ENCODE peak calls at places on chromosomes 1 and 21, in eight cellular contexts. U is ovary, C is heart left ventricle, Y is lower lobe of right lung, Z is spleen, B is AG04450, G is neural crest cell, P is cardiac fibroblast. I is an unnamed sample.

GRCh38 chr21:43881283-43881682 is 16.3 kb downstream of the AGPAT3 start:
- DNase-seq in G (no peak), U (no peak), Z (peak), B (no peak), P (no peak), C (no peak), Y (no peak), I (no peak)

GRCh38 chr1:81670997-81671396 is 129.7 kb upstream of the ADGRL2 start:
- DNase-seq in Z (no peak), P (peak), C (no peak), Y (no peak), B (no peak), G (no peak), U (peak), I (no peak)

GRCh38 chr1:200039849-200040479 is 12.5 kb downstream of the NR5A2 start:
- DNase-seq in G (no peak), Z (no peak), Y (no peak), C (no peak), B (no peak), U (no peak), P (no peak), I (no peak)

GRCh38 chr1:161071886-161072371 is 2.2 kb upstream of the ARHGAP30 start:
- DNase-seq in Z (peak), U (no peak), C (peak), P (peak), B (no peak), Y (peak), G (peak), I (peak)

GRCh38 chr1:186761358-186761757 is 67.4 kb upstream of the PLA2G4A start:
- DNase-seq in B (no peak), Z (no peak), C (no peak), U (no peak), G (no peak), P (no peak), Y (no peak), I (no peak)

GRCh38 chr1:231279683-231280082 is 38.7 kb downstream of the GNPAT start:
- DNase-seq in Z (no peak), Y (no peak), G (no peak), B (no peak), P (no peak), U (no peak), C (no peak), I (no peak)

GRCh38 chr1:223731076-223731770 is 18.9 kb downstream of the CAPN2 start:
- DNase-seq in Z (no peak), U (peak), G (no peak), P (peak), C (peak), Y (peak), B (no peak), I (no peak)

GRCh38 chr1:247440001-247440620 is 17.8 kb downstream of the OR2B11 start:
- DNase-seq in U (no peak), P (no peak), C (no peak), G (no peak), Y (no peak), Z (no peak), B (no peak), I (peak)

GRCh38 chr21:31727181-31727580 is 4.7 kb downstream of the SCAF4 start:
- DNase-seq in U (no peak), B (no peak), C (no peak), Y (no peak), P (no peak), G (no peak), Z (no peak), I (no peak)

GRCh38 chr1:196063952-196064351 is 544.3 kb downstream of the KCNT2 start:
- DNase-seq in Z (no peak), C (no peak), G (no peak), B (no peak), Y (no peak), U (no peak), P (no peak), I (no peak)

GRCh38 chr1:217029311-217030157 is 306.3 kb upstream of the ESRRG start:
- DNase-seq in G (no peak), P (peak), C (no peak), B (peak), Z (no peak), Y (peak), U (no peak), I (no peak)

GRCh38 chr1:234970731-234971476 is 157.7 kb downstream of the TOMM20 start:
- DNase-seq in P (peak), Z (no peak), B (peak), G (no peak), Y (peak), C (no peak), U (peak), I (no peak)

GRCh38 chr1:245788269-245788668 is 633.5 kb downstream of the KIF26B start:
- DNase-seq in U (no peak), P (peak), B (peak), G (no peak), Y (no peak), Z (no peak), C (no peak), I (no peak)

GRCh38 chr1:193519922-193520321 is 333.5 kb upstream of the B3GALT2 start:
- DNase-seq in Y (no peak), G (no peak), C (no peak), U (no peak), Z (no peak), B (no peak), P (no peak), I (no peak)

GRCh38 chr1:88454781-88455180 is 229.3 kb upstream of the PKN2 start:
- DNase-seq in G (no peak), B (no peak), Y (no peak), P (no peak), Z (no peak), U (no peak), C (no peak), I (no peak)

GRCh38 chr1:21925334-21925940 is 11.7 kb downstream of the HSPG2 start:
- DNase-seq in Z (no peak), P (no peak), B (no peak), G (no peak), C (no peak), Y (no peak), U (no peak), I (no peak)

GRCh38 chr1:27360159-27361043 is 6.4 kb downstream of the MAP3K6 start:
- DNase-seq in B (no peak), G (no peak), U (no peak), Z (peak), Y (peak), P (no peak), C (no peak), I (no peak)

GRCh38 chr1:35577071-35577998 is 4.2 kb downstream of the TFAP2E start:
- DNase-seq in B (no peak), Z (peak), G (no peak), P (no peak), C (peak), Y (peak), U (no peak), I (no peak)

GRCh38 chr1:206766251-206766856 is 4.2 kb upstream of the IL19 start:
- DNase-seq in Y (peak), Z (peak), U (no peak), B (peak), P (peak), C (peak), G (no peak), I (peak)

GRCh38 chr1:6052543-6053205 is 7.0 kb downstream of the KCNAB2 start:
- DNase-seq in Z (no peak), U (peak), C (no peak), B (peak), P (peak), Y (no peak), G (peak), I (no peak)

GRCh38 chr1:17572264-17572985 is 32.9 kb downstream of the ARHGEF10L start:
- DNase-seq in G (no peak), C (no peak), B (no peak), U (no peak), Z (no peak), Y (no peak), P (no peak), I (no peak)

GRCh38 chr21:36126621-36127110 is 8.2 kb upstream of the CBR3 start:
- DNase-seq in Y (no peak), G (no peak), C (no peak), U (no peak), P (no peak), Z (no peak), B (no peak), I (no peak)

GRCh38 chr1:197614916-197615692 is 160.2 kb downstream of the DENND1B start:
- DNase-seq in Y (no peak), B (peak), P (peak), C (no peak), U (no peak), Z (no peak), G (peak), I (no peak)

GRCh38 chr1:180889325-180889724 is 23.4 kb upstream of the KIAA1614 start:
- DNase-seq in G (no peak), C (no peak), B (no peak), P (no peak), Z (no peak), Y (no peak), U (no peak), I (no peak)

GRCh38 chr1:212161231-212161781 is 123.9 kb upstream of the PPP2R5A start:
- DNase-seq in G (no peak), C (no peak), P (peak), U (no peak), B (peak), Y (no peak), Z (no peak), I (no peak)

GRCh38 chr1:29437946-29438345 is 201.6 kb downstream of the PTPRU start:
- DNase-seq in Y (no peak), P (no peak), Z (no peak), U (no peak), B (no peak), C (no peak), G (no peak), I (no peak)

GRCh38 chr1:59730759-59731478 is 83.8 kb upstream of the HOOK1 start:
- DNase-seq in P (peak), B (peak), Z (no peak), G (no peak), U (peak), Y (no peak), C (peak), I (peak)

GRCh38 chr1:78176448-78176847 is 130.7 kb downstream of the GIPC2 start:
- DNase-seq in Y (no peak), B (peak), P (peak), U (no peak), G (no peak), Z (no peak), C (no peak), I (no peak)

GRCh38 chr1:99992760-99993467 is 23.1 kb downstream of the SLC35A3 start:
- DNase-seq in B (no peak), P (no peak), C (no peak), G (no peak), Z (no peak), U (no peak), Y (no peak), I (no peak)

GRCh38 chr1:145729661-145730436 is 10.6 kb downstream of the CD160 start:
- DNase-seq in Y (no peak), B (no peak), G (no peak), U (no peak), C (no peak), P (no peak), Z (no peak), I (no peak)

GRCh38 chr21:44814498-44815023 is 3.3 kb downstream of the SUMO3 start:
- DNase-seq in P (no peak), G (no peak), B (no peak), Y (no peak), Z (no peak), U (no peak), C (no peak), I (no peak)

GRCh38 chr1:198756470-198756869 is 117.6 kb downstream of the PTPRC start:
- DNase-seq in G (no peak), C (no peak), U (no peak), Z (no peak), Y (no peak), B (no peak), P (peak), I (no peak)
- TF ChIP-seq CTCF in G (peak), C (peak), U (no peak), Z (no peak), Y (peak), B (peak), P (no peak), I (peak)

GRCh38 chr1:172969611-172970010 is 81.1 kb downstream of the TNFSF18 start:
- DNase-seq in G (no peak), Y (no peak), U (no peak), B (peak), Z (no peak), P (peak), C (no peak), I (no peak)
- TF ChIP-seq CTCF in G (no peak), Y (no peak), U (no peak), B (no peak), Z (no peak), P (no peak), C (no peak), I (no peak)

DNA sequence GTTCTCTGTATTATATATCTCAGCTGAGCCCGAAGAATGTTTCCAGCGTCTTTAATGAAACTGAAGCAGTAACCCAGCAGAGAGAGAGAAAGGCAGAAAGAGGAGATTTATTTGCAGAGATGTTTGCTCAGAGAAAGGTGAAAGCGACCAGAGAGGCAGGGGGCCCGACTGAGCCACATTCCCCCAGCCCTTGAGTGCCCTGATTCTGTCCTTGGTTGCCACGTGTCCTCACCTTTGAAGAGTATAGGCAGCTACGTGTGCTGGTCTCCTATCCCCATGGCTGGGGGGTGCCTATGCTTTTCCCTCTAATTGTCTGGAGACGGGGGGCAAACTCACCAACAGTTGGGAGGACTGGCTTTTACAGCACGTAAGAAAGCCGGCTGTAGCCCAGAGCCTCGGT is 166.3 kb downstream of the TRABD2B start:
- DNase-seq in Z (no peak), P (no peak), U (no peak), B (no peak), G (no peak), C (no peak), Y (no peak), I (peak)
- TF ChIP-seq CTCF in Z (no peak), P (no peak), U (no peak), B (no peak), G (no peak), C (no peak), Y (no peak), I (no peak)

DNA sequence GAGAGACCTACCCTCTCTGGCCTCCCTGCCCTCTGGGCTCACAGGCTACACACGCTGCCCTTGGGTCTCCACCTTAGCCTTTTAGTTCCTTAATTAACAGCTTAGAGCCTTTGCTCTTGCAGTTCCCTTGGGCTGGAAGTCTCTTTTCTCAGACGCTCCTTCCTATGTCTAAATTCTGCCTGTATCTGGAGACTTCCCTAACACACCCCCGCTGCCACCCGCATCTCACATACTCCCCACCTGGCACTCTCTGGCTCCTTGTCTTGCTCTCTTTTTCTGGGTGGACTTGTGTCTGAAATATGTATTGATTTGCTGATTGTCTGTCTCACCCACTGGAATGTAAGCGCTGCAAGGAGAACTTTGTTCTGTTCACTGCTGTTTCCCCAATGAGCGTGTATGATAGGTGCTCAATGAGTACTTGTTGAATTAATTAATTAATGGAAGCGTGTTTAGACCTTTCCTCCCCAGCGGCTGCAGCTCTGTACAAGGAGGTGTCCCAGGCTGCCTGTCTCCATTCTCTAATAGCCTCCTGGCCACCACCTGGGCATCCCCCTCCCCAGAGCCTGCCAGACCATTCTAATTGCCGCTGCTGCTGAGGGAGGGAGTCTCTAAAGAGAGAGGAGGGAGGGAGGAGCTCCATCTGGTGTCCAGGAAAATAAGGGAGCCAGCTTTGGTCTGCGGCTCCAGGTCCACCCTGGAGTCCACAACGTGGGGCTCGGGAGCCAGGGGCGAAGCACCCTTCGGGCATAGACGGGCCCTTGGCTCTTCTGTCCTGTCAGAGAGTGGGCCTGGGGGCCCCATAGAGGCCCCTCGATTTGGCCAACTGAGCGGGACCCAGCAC is 95.3 kb downstream of the RNF220 start:
- DNase-seq in P (peak), Z (no peak), C (no peak), B (no peak), U (no peak), G (peak), Y (no peak), I (no peak)
- TF ChIP-seq CTCF in P (peak), Z (no peak), C (peak), B (peak), U (no peak), G (peak), Y (peak), I (no peak)

DNA sequence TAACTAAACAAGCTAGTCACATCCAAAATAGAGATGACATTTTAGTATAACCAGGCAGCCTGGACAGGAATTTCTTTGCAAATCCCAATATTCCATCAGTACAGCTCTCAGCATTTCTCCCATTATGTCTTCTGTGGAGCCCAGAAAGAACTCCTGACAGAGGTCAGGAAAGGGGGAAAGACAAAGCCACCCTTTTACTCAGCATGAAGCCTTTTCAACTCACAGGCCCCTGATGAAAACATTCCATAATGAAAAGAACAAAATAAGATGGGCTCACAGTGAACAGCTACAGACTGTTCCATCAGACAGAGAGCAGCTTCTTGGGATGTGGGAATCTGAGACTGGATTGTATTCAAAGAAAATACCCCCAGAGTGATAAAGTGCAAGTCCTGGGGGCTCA is 80.6 kb downstream of the TEX35 start:
- DNase-seq in B (no peak), Y (no peak), P (no peak), U (no peak), G (no peak), Z (no peak), C (no peak), I (no peak)
- TF ChIP-seq CTCF in B (no peak), Y (no peak), P (no peak), U (no peak), G (no peak), Z (no peak), C (no peak), I (no peak)

DNA sequence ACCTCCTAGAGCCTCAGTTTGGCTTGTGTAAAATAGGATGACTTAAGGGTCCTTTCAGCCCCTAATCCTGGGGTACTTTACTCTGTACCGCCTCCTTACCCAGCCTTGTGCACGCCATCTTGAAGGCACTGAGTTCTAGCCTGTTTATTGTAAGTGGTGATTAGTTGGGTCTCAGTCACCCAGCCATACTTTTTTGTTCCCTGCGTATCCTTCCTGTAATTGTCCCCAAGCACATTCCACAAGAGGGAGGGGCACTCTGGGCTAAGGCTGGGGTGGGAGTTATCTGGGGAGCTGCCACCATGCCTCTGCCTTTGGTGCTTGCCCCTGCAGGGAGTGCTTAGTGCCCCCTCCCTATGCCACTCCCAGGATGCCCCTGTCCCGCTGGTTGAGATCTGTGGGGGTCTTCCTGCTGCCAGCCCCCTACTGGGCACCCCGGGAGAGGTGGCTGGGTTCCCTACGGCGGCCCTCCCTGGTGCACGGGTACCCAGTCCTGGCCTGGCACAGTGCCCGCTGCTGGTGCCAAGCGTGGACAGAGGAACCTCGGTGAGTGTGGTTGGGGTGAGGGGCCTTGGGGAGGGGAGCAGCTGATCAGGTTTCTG is 856 bp downstream of the FDPS start:
- DNase-seq in G (no peak), P (peak), Z (peak), B (no peak), Y (peak), C (peak), U (no peak), I (no peak)
- TF ChIP-seq CTCF in G (no peak), P (no peak), Z (no peak), B (no peak), Y (no peak), C (no peak), U (no peak), I (no peak)

GRCh38 chr1:177343445-177343844 is 172.7 kb downstream of the BRINP2 start:
- DNase-seq in U (no peak), G (no peak), P (no peak), B (no peak), Y (no peak), Z (no peak), C (no peak), I (no peak)
- TF ChIP-seq CTCF in U (no peak), G (no peak), P (no peak), B (no peak), Y (no peak), Z (no peak), C (no peak), I (no peak)

DNA sequence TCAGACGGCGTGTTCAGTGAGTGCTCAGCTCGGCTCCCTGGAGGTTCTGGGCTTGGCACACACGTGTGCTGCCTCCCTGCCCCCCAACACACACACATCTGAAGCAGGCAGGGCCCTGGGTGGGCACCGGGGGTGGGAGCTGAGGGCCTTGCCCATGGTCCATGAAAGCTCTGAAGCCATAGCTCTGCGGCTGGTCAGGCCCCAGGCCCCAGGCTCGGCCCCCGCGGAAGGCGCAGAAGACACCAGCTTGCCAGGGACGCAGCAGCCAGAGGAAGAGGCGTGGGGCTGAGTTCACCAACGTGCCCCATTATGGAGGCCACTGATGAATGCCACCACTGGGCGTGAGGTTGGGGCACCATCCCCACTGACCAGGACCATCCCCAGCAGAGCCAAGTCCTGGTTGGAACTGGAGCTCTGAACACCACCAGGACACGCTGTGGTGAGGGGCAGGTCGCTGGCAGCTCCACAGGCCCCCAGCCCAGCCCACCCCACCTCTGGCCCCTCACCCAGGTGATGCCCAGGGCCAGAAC is 4.2 kb downstream of the AURKAIP1 start:
- DNase-seq in G (no peak), Z (no peak), U (no peak), P (no peak), C (no peak), Y (no peak), B (no peak), I (no peak)
- TF ChIP-seq CTCF in G (no peak), Z (no peak), U (no peak), P (no peak), C (no peak), Y (no peak), B (no peak), I (no peak)

I was measured in CD14-positive monocyte.